ENCODE peak calls at places on chromosomes 12 and 14, in five cellular contexts. R is NB4, X is cardiac fibroblast, W is heart left ventricle, K is left ventricle myocardium inferior. I is an unnamed sample.

GRCh38 chr12:45282411-45282810 is 66.5 kb downstream of the ANO6 start:
- DNase-seq in X (no peak), W (no peak), R (no peak), K (no peak), I (no peak)

GRCh38 chr14:103073876-103074698 is 9.9 kb upstream of the LBHD2 start:
- DNase-seq in K (peak; percentile 40), W (no peak), X (no peak), R (no peak), I (no peak)

GRCh38 chr12:101018540-101018939 is 191.5 kb downstream of the SLC5A8 start:
- DNase-seq in X (peak; percentile 75), R (no peak), K (no peak), W (no peak), I (peak; percentile 65)

GRCh38 chr14:29906256-29906885 is 21.3 kb downstream of the PRKD1 start:
- DNase-seq in X (no peak), W (no peak), K (no peak), R (no peak), I (peak; percentile 39)

GRCh38 chr12:90280564-90281058 is 572.0 kb upstream of the ATP2B1 start:
- DNase-seq in W (no peak), K (no peak), X (peak; percentile 47), R (no peak), I (no peak)

GRCh38 chr12:104929926-104930325 is 28.2 kb downstream of the SLC41A2 start:
- DNase-seq in R (no peak), K (no peak), X (no peak), W (no peak), I (no peak)

GRCh38 chr12:132710422-132711168 is at the start of gene PGAM5:
- DNase-seq in K (peak; percentile 80), X (peak; percentile 81), W (peak; percentile 80), R (peak; percentile 93), I (peak; percentile 93)

GRCh38 chr12:93221841-93222240 is 155.9 kb upstream of the NUDT4 start:
- DNase-seq in X (no peak), K (no peak), W (no peak), R (no peak), I (no peak)

GRCh38 chr12:106224392-106224706 is 23.5 kb downstream of the CKAP4 start:
- DNase-seq in X (no peak), W (no peak), R (no peak), K (no peak), I (no peak)

GRCh38 chr14:78228702-78229327 is 58.6 kb downstream of the NRXN3 start:
- DNase-seq in X (no peak), W (no peak), R (no peak), K (no peak), I (no peak)

GRCh38 chr12:79521576-79521975 is 169.2 kb downstream of the PAWR start:
- DNase-seq in X (no peak), K (no peak), R (no peak), W (no peak), I (no peak)

GRCh38 chr12:49098035-49098451 is 3.4 kb upstream of the DHH start:
- DNase-seq in K (peak; percentile 25), R (peak; percentile 78), W (peak; percentile 27), X (peak; percentile 63), I (peak; percentile 70)

GRCh38 chr14:61997146-61997545 is 234.9 kb downstream of the SNAPC1 start:
- DNase-seq in R (no peak), K (no peak), W (no peak), X (no peak), I (no peak)

GRCh38 chr12:67035121-67035520 is 234.0 kb upstream of the CAND1 start:
- DNase-seq in R (no peak), X (no peak), K (no peak), W (no peak), I (no peak)

GRCh38 chr12:69733638-69734037 is 5.0 kb upstream of the RAB3IP start:
- DNase-seq in W (no peak), X (no peak), K (no peak), R (no peak), I (no peak)

GRCh38 chr14:57493467-57494181 is at the start of gene CCDC198:
- DNase-seq in X (no peak), K (no peak), W (no peak), R (no peak), I (no peak)

GRCh38 chr12:112616469-112617190 is 174.9 kb upstream of the RPH3A start:
- DNase-seq in R (no peak), W (no peak), X (no peak), K (no peak), I (no peak)

GRCh38 chr12:101795786-101796185 is 35.0 kb downstream of the GNPTAB start:
- DNase-seq in X (no peak), W (no peak), R (no peak), K (no peak), I (no peak)

GRCh38 chr14:88868558-88869159 is 44.2 kb downstream of the TTC8 start:
- DNase-seq in X (peak; percentile 33), K (no peak), W (no peak), R (peak; percentile 31), I (peak; percentile 56)

GRCh38 chr14:58138065-58138718 is 13.8 kb downstream of the ARMH4 start:
- DNase-seq in R (no peak), X (no peak), K (no peak), W (no peak), I (no peak)

GRCh38 chr12:9925746-9926393 is 6.3 kb downstream of the CLEC2A start:
- DNase-seq in W (no peak), R (peak; percentile 47), K (no peak), X (peak; percentile 62), I (peak; percentile 74)

GRCh38 chr14:50955373-50956043 is 11.2 kb upstream of the PYGL start:
- DNase-seq in K (peak; percentile 43), R (peak; percentile 84), X (peak; percentile 87), W (no peak), I (peak; percentile 91)

GRCh38 chr12:47216150-47216677 is 136.5 kb upstream of the AMIGO2 start:
- DNase-seq in X (no peak), K (peak; percentile 24), W (peak; percentile 37), R (peak; percentile 96), I (no peak)

GRCh38 chr14:69260979-69261605 is 1.1 kb downstream of the GALNT16 start:
- DNase-seq in K (peak; percentile 50), X (no peak), W (peak; percentile 45), R (no peak), I (peak; percentile 64)

GRCh38 chr12:111462134-111462821 is 56.6 kb downstream of the SH2B3 start:
- DNase-seq in W (no peak), K (no peak), R (peak; percentile 50), X (peak; percentile 37), I (peak; percentile 87)

GRCh38 chr14:55052259-55052930 is 948 bp downstream of the MAPK1IP1L start:
- DNase-seq in X (peak; percentile 57), W (no peak), K (no peak), R (no peak), I (peak; percentile 67)

GRCh38 chr14:95531473-95531872 is 3.4 kb upstream of the GLRX5 start:
- DNase-seq in K (no peak), W (no peak), X (peak; percentile 73), R (no peak), I (peak; percentile 84)

GRCh38 chr14:35400707-35401421 is 3.7 kb downstream of the NFKBIA start:
- DNase-seq in K (no peak), X (no peak), W (no peak), R (peak; percentile 87), I (no peak)

GRCh38 chr12:120229583-120230325 is 28.8 kb upstream of the RPLP0 start:
- DNase-seq in X (peak; percentile 58), W (no peak), K (no peak), R (no peak), I (peak; percentile 50)

GRCh38 chr12:120230974-120231315 is 30.0 kb upstream of the RPLP0 start:
- DNase-seq in K (no peak), R (no peak), W (no peak), X (no peak), I (no peak)

GRCh38 chr12:120229071-120229582 is 28.2 kb upstream of the RPLP0 start:
- DNase-seq in W (no peak), R (no peak), X (no peak), K (no peak), I (peak; percentile 31)

GRCh38 chr12:120231316-120232011 is 30.6 kb upstream of the RPLP0 start:
- DNase-seq in K (peak; percentile 58), R (peak; percentile 99), W (peak; percentile 71), X (peak; percentile 84), I (peak; percentile 80)

DNA sequence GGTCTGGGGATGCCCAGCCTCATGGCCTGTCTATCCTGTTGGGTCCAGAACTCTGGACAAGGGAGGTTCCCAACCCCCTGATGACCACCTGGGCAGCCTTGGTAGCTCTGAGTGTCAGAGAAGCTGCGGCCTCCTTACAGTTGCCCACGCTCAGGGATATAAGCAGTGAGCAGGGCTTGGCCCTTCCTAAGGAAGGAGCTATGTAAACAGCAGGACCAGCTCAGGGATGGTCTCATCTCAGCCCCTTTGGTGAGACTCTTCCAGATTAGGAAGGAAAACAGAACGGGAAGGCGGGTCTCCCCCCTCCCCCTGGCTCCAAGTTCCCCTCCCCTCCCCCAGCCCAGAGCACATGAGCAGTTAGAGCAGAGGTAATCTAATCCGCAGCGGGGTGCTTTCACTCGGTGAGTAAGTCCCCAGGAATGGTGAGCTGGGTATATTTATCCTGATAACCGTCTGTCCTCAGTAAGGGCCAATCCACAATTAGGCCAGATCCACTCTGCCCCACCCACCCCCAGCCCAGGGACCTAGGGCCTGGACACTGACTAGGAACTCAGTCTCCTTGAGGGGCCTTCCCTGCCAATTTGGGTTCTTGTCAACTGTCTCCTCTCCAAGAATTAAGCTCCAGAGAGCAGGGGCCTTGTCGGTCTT is 29.5 kb upstream of the RPLP0 start:
- DNase-seq in K (peak; percentile 74), R (no peak), W (peak; percentile 75), X (peak; percentile 94), I (peak; percentile 96)
- H3K4me3 ChIP-seq in K (peak overlapping the region; percentile 47), R (no peak overlapping the region), W (peak overlapping the region; percentile 22), X (peak overlapping the region; percentile 35), I (peak overlapping the region; percentile 63)

DNA sequence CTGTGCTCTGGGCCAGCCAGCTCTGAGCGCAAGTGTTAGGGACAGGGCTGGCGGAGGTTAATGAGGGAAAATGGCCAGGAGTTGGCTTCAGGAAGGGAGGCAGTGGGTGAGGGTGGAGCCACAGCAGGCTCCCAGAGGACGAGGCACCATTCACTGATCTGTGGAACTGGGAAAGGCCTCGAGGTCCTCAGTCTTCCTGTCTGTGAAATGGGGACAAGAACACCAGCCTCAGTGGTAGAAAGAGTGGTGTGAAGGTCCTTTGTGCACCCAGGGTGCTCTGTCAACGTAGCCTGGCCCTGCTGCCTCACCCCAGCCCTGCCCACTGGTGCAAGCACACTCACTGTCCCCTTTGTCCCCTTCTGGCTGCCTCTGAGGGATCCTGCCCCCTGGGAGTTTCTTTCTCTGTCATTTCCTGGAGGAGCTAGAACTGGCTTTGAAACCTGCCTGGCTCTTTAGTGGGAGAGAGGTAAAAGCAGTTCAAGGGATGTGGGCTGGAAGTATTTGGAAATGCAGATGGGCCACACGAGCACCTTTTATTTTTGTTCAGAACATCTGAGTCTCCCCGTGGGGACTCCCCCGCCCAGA is 25.0 kb downstream of the SYNDIG1L start:
- DNase-seq in K (no peak), X (no peak), W (no peak), R (no peak), I (no peak)
- H3K4me3 ChIP-seq in K (peak overlapping the region; percentile 45), X (no peak overlapping the region), W (no peak overlapping the region), R (no peak overlapping the region), I (no peak overlapping the region)

GRCh38 chr14:65966188-65966587 is 520.0 kb upstream of the CCDC196 start:
- DNase-seq in W (no peak), R (no peak), K (no peak), X (no peak), I (no peak)
- H3K4me3 ChIP-seq in W (no peak overlapping the region), R (no peak overlapping the region), K (no peak overlapping the region), X (no peak overlapping the region), I (no peak overlapping the region)

DNA sequence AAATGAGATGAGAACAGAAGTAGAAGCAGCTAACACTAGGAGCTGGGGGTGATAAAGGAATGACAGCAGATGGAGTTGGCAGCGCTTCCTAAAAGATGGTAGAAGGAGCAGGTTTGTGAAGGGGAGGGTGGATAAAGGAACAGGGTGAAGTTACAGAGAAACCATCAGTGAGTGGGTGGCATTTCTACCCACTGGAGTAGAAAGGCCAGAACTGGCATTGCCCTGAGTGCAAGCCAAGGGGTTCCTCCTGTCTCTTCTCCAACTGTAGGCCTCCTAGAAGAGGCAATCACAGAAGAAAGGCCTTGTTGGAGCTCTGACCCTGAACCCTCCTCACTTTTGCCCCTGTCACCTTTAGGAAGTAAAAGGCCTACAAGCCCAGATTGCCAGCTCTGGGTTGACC is 2.2 kb downstream of the KRT18 start:
- DNase-seq in K (no peak), W (no peak), X (no peak), R (no peak), I (no peak)
- H3K4me3 ChIP-seq in K (no peak overlapping the region), W (no peak overlapping the region), X (no peak overlapping the region), R (no peak overlapping the region), I (no peak overlapping the region)

I was measured in adipocyte.